ENCODE peak calls at places on chromosomes 1 and 21, in six cellular contexts. One of them, this sample, is unnamed.

GRCh38 chr1:209368864-209369598 is 214.5 kb upstream of the CAMK1G start:
- DNase-seq in CD14-positive monocyte: no peak
- DNase-seq in ecto neural progenitor cell: no peak
- DNase-seq in GM03348: peak; percentile 70
- DNase-seq in cardiac fibroblast: peak; percentile 96
- DNase-seq in naive thymus-derived CD8-positive, alpha-beta T cell: no peak
- DNase-seq in this sample: no peak

GRCh38 chr21:42525228-42525604 is 11.6 kb downstream of the SLC37A1 start:
- DNase-seq in ecto neural progenitor cell: no peak
- DNase-seq in cardiac fibroblast: peak; percentile 58
- DNase-seq in naive thymus-derived CD8-positive, alpha-beta T cell: no peak
- DNase-seq in CD14-positive monocyte: no peak
- DNase-seq in GM03348: no peak
- DNase-seq in this sample: no peak

GRCh38 chr1:44637590-44638411 is 36.5 kb downstream of the TMEM53 start:
- DNase-seq in GM03348: no peak
- DNase-seq in ecto neural progenitor cell: peak; percentile 70
- DNase-seq in CD14-positive monocyte: no peak
- DNase-seq in naive thymus-derived CD8-positive, alpha-beta T cell: no peak
- DNase-seq in cardiac fibroblast: no peak
- DNase-seq in this sample: no peak

GRCh38 chr1:12422488-12422887 is 192.7 kb downstream of the VPS13D start:
- DNase-seq in naive thymus-derived CD8-positive, alpha-beta T cell: no peak
- DNase-seq in CD14-positive monocyte: no peak
- DNase-seq in cardiac fibroblast: no peak
- DNase-seq in ecto neural progenitor cell: no peak
- DNase-seq in GM03348: no peak
- DNase-seq in this sample: no peak

GRCh38 chr1:2381741-2382620 is 9.4 kb downstream of the MORN1 start:
- DNase-seq in CD14-positive monocyte: peak; percentile 73
- DNase-seq in cardiac fibroblast: peak; percentile 79
- DNase-seq in naive thymus-derived CD8-positive, alpha-beta T cell: peak; percentile 72
- DNase-seq in ecto neural progenitor cell: peak; percentile 89
- DNase-seq in GM03348: peak; percentile 98
- DNase-seq in this sample: peak; percentile 84

GRCh38 chr1:8598783-8599182 is 218.7 kb downstream of the RERE start:
- DNase-seq in ecto neural progenitor cell: no peak
- DNase-seq in naive thymus-derived CD8-positive, alpha-beta T cell: no peak
- DNase-seq in cardiac fibroblast: no peak
- DNase-seq in CD14-positive monocyte: no peak
- DNase-seq in GM03348: no peak
- DNase-seq in this sample: no peak

GRCh38 chr21:36747114-36747814 is 48.3 kb downstream of the SIM2 start:
- DNase-seq in GM03348: no peak
- DNase-seq in CD14-positive monocyte: no peak
- DNase-seq in cardiac fibroblast: no peak
- DNase-seq in ecto neural progenitor cell: no peak
- DNase-seq in naive thymus-derived CD8-positive, alpha-beta T cell: no peak
- DNase-seq in this sample: no peak

GRCh38 chr1:169741666-169742394 is 8.0 kb upstream of the SELE start:
- DNase-seq in ecto neural progenitor cell: no peak
- DNase-seq in GM03348: peak; percentile 74
- DNase-seq in naive thymus-derived CD8-positive, alpha-beta T cell: no peak
- DNase-seq in cardiac fibroblast: peak; percentile 57
- DNase-seq in CD14-positive monocyte: no peak
- DNase-seq in this sample: no peak

GRCh38 chr1:8431028-8431427 is 113.1 kb downstream of the SLC45A1 start:
- DNase-seq in GM03348: no peak
- DNase-seq in ecto neural progenitor cell: no peak
- DNase-seq in CD14-positive monocyte: no peak
- DNase-seq in naive thymus-derived CD8-positive, alpha-beta T cell: peak; percentile 24
- DNase-seq in cardiac fibroblast: no peak
- DNase-seq in this sample: no peak

GRCh38 chr1:100164702-100165101 is 13.4 kb downstream of the LRRC39 start:
- DNase-seq in naive thymus-derived CD8-positive, alpha-beta T cell: no peak
- DNase-seq in cardiac fibroblast: no peak
- DNase-seq in CD14-positive monocyte: no peak
- DNase-seq in GM03348: no peak
- DNase-seq in ecto neural progenitor cell: no peak
- DNase-seq in this sample: no peak

GRCh38 chr1:40926441-40926840 is 53.1 kb upstream of the CTPS1 start:
- DNase-seq in ecto neural progenitor cell: no peak
- DNase-seq in GM03348: no peak
- DNase-seq in cardiac fibroblast: no peak
- DNase-seq in CD14-positive monocyte: no peak
- DNase-seq in naive thymus-derived CD8-positive, alpha-beta T cell: no peak
- DNase-seq in this sample: no peak

GRCh38 chr1:5916572-5917280 is 75.5 kb downstream of the NPHP4 start:
- DNase-seq in naive thymus-derived CD8-positive, alpha-beta T cell: no peak
- DNase-seq in GM03348: no peak
- DNase-seq in CD14-positive monocyte: no peak
- DNase-seq in ecto neural progenitor cell: no peak
- DNase-seq in cardiac fibroblast: no peak
- DNase-seq in this sample: no peak

GRCh38 chr1:20373764-20374163 is 83.1 kb downstream of the VWA5B1 start:
- DNase-seq in naive thymus-derived CD8-positive, alpha-beta T cell: no peak
- DNase-seq in ecto neural progenitor cell: no peak
- DNase-seq in CD14-positive monocyte: no peak
- DNase-seq in cardiac fibroblast: no peak
- DNase-seq in GM03348: no peak
- DNase-seq in this sample: no peak

This sample was measured in GM18507.